ENCODE peak calls at places on chromosome 15, in ten cellular contexts. One of them, this sample, is unnamed.

GRCh38 chr15:78533331-78533730 is 6.9 kb upstream of the PSMA4 start:
- DNase-seq in T-cell: no peak
- DNase-seq in GM23338: no peak
- DNase-seq in germinal center: no peak
- DNase-seq in stimulated activated CD8-positive, alpha-beta memory T cell treated with anti-CD3 and anti-CD28 coated beads, Interleukin-4, amount 100 ng/mL, for 24 hours: no peak
- DNase-seq in activated CD8-positive, alpha-beta T cell treated with anti-CD3 and anti-CD28 coated beads for 36 hours: no peak
- DNase-seq in activated T-cell treated with anti-CD3 and anti-CD28 coated beads for 1 hour: no peak
- DNase-seq in hippocampal formation: peak
- DNase-seq in NCI-H446: no peak
- DNase-seq in colonic mucosa: no peak
- DNase-seq in this sample: no peak

GRCh38 chr15:32864051-32864450 is 146.2 kb downstream of the GREM1 start:
- DNase-seq in T-cell: no peak
- DNase-seq in GM23338: no peak
- DNase-seq in germinal center: no peak
- DNase-seq in stimulated activated CD8-positive, alpha-beta memory T cell treated with anti-CD3 and anti-CD28 coated beads, Interleukin-4, amount 100 ng/mL, for 24 hours: no peak
- DNase-seq in activated CD8-positive, alpha-beta T cell treated with anti-CD3 and anti-CD28 coated beads for 36 hours: no peak
- DNase-seq in activated T-cell treated with anti-CD3 and anti-CD28 coated beads for 1 hour: no peak
- DNase-seq in hippocampal formation: no peak
- DNase-seq in NCI-H446: no peak
- DNase-seq in colonic mucosa: no peak
- DNase-seq in this sample: no peak

GRCh38 chr15:92930061-92930460 is 29.9 kb downstream of the CHD2 start:
- DNase-seq in T-cell: no peak
- DNase-seq in GM23338: no peak
- DNase-seq in germinal center: no peak
- DNase-seq in stimulated activated CD8-positive, alpha-beta memory T cell treated with anti-CD3 and anti-CD28 coated beads, Interleukin-4, amount 100 ng/mL, for 24 hours: no peak
- DNase-seq in activated CD8-positive, alpha-beta T cell treated with anti-CD3 and anti-CD28 coated beads for 36 hours: no peak
- DNase-seq in activated T-cell treated with anti-CD3 and anti-CD28 coated beads for 1 hour: no peak
- DNase-seq in hippocampal formation: no peak
- DNase-seq in NCI-H446: no peak
- DNase-seq in colonic mucosa: no peak
- DNase-seq in this sample: no peak

GRCh38 chr15:32993285-32993684 is 201.2 kb downstream of the FMN1 start:
- DNase-seq in T-cell: no peak
- DNase-seq in GM23338: peak
- DNase-seq in germinal center: no peak
- DNase-seq in stimulated activated CD8-positive, alpha-beta memory T cell treated with anti-CD3 and anti-CD28 coated beads, Interleukin-4, amount 100 ng/mL, for 24 hours: no peak
- DNase-seq in activated CD8-positive, alpha-beta T cell treated with anti-CD3 and anti-CD28 coated beads for 36 hours: no peak
- DNase-seq in activated T-cell treated with anti-CD3 and anti-CD28 coated beads for 1 hour: no peak
- DNase-seq in hippocampal formation: no peak
- DNase-seq in NCI-H446: no peak
- DNase-seq in colonic mucosa: no peak
- DNase-seq in this sample: no peak

GRCh38 chr15:78790027-78790426 is 21.2 kb downstream of the ADAMTS7 start:
- DNase-seq in T-cell: no peak
- DNase-seq in GM23338: no peak
- DNase-seq in germinal center: no peak
- DNase-seq in stimulated activated CD8-positive, alpha-beta memory T cell treated with anti-CD3 and anti-CD28 coated beads, Interleukin-4, amount 100 ng/mL, for 24 hours: no peak
- DNase-seq in activated CD8-positive, alpha-beta T cell treated with anti-CD3 and anti-CD28 coated beads for 36 hours: peak
- DNase-seq in activated T-cell treated with anti-CD3 and anti-CD28 coated beads for 1 hour: no peak
- DNase-seq in hippocampal formation: no peak
- DNase-seq in NCI-H446: no peak
- DNase-seq in colonic mucosa: no peak
- DNase-seq in this sample: no peak

GRCh38 chr15:92538115-92538514 is 117.5 kb downstream of the FAM174B start:
- DNase-seq in T-cell: no peak
- DNase-seq in GM23338: no peak
- DNase-seq in germinal center: no peak
- DNase-seq in stimulated activated CD8-positive, alpha-beta memory T cell treated with anti-CD3 and anti-CD28 coated beads, Interleukin-4, amount 100 ng/mL, for 24 hours: no peak
- DNase-seq in activated CD8-positive, alpha-beta T cell treated with anti-CD3 and anti-CD28 coated beads for 36 hours: no peak
- DNase-seq in activated T-cell treated with anti-CD3 and anti-CD28 coated beads for 1 hour: no peak
- DNase-seq in hippocampal formation: no peak
- DNase-seq in NCI-H446: no peak
- DNase-seq in colonic mucosa: no peak
- DNase-seq in this sample: no peak

GRCh38 chr15:63367900-63368299 is 13.7 kb downstream of the CA12 start:
- DNase-seq in T-cell: no peak
- DNase-seq in GM23338: no peak
- DNase-seq in germinal center: no peak
- DNase-seq in stimulated activated CD8-positive, alpha-beta memory T cell treated with anti-CD3 and anti-CD28 coated beads, Interleukin-4, amount 100 ng/mL, for 24 hours: no peak
- DNase-seq in activated CD8-positive, alpha-beta T cell treated with anti-CD3 and anti-CD28 coated beads for 36 hours: no peak
- DNase-seq in activated T-cell treated with anti-CD3 and anti-CD28 coated beads for 1 hour: no peak
- DNase-seq in hippocampal formation: no peak
- DNase-seq in NCI-H446: no peak
- DNase-seq in colonic mucosa: no peak
- DNase-seq in this sample: no peak

GRCh38 chr15:99092554-99093172 is 12.2 kb upstream of the SYNM start:
- DNase-seq in T-cell: no peak
- DNase-seq in GM23338: no peak
- DNase-seq in germinal center: no peak
- DNase-seq in stimulated activated CD8-positive, alpha-beta memory T cell treated with anti-CD3 and anti-CD28 coated beads, Interleukin-4, amount 100 ng/mL, for 24 hours: no peak
- DNase-seq in activated CD8-positive, alpha-beta T cell treated with anti-CD3 and anti-CD28 coated beads for 36 hours: no peak
- DNase-seq in activated T-cell treated with anti-CD3 and anti-CD28 coated beads for 1 hour: no peak
- DNase-seq in hippocampal formation: no peak
- DNase-seq in NCI-H446: no peak
- DNase-seq in colonic mucosa: no peak
- DNase-seq in this sample: no peak

GRCh38 chr15:34336333-34336732 is 1.2 kb downstream of the SLC12A6 start:
- DNase-seq in T-cell: no peak
- DNase-seq in GM23338: no peak
- DNase-seq in germinal center: no peak
- DNase-seq in stimulated activated CD8-positive, alpha-beta memory T cell treated with anti-CD3 and anti-CD28 coated beads, Interleukin-4, amount 100 ng/mL, for 24 hours: no peak
- DNase-seq in activated CD8-positive, alpha-beta T cell treated with anti-CD3 and anti-CD28 coated beads for 36 hours: peak
- DNase-seq in activated T-cell treated with anti-CD3 and anti-CD28 coated beads for 1 hour: no peak
- DNase-seq in hippocampal formation: no peak
- DNase-seq in NCI-H446: no peak
- DNase-seq in colonic mucosa: no peak
- DNase-seq in this sample: no peak